ENCODE peak calls at places on chromosomes 7 and 10, in six cellular contexts. S, O, C, I, U and W are unnamed samples.

GRCh38 chr7:132030883-132031282 is 474.5 kb upstream of the PODXL start:
- DNase-seq in C (no peak), U (no peak), O (no peak), I (no peak), S (no peak), W (no peak)

GRCh38 chr7:29429421-29429820 is 134.2 kb upstream of the PRR15 start:
- DNase-seq in U (no peak), O (no peak), I (no peak), S (no peak), C (no peak), W (no peak)

GRCh38 chr7:129906700-129907099 is 46.1 kb downstream of the UBE2H start:
- DNase-seq in C (peak; percentile 77), O (no peak), U (no peak), S (no peak), I (no peak), W (no peak)

GRCh38 chr7:107201795-107202450 is 33.1 kb downstream of the HBP1 start:
- DNase-seq in U (no peak), S (peak; percentile 19), I (peak; percentile 66), C (peak; percentile 27), O (peak; percentile 5), W (peak; percentile 18)

GRCh38 chr10:73206385-73206784 is 38.5 kb downstream of the FAM149B1 start:
- DNase-seq in I (no peak), C (no peak), O (no peak), S (no peak), U (no peak), W (no peak)

GRCh38 chr7:2008101-2008935 is 224.4 kb downstream of the MAD1L1 start:
- DNase-seq in C (no peak), U (no peak), O (no peak), I (no peak), S (no peak), W (no peak)

GRCh38 chr10:17029581-17030271 is 99.9 kb downstream of the CUBN start:
- DNase-seq in C (peak; percentile 45), O (no peak), I (peak; percentile 79), S (no peak), U (no peak), W (no peak)

GRCh38 chr7:91046322-91047088 is 217.7 kb upstream of the FZD1 start:
- DNase-seq in O (no peak), U (no peak), C (no peak), I (no peak), S (no peak), W (no peak)

GRCh38 chr10:132904169-132904813 is 38.1 kb downstream of the CFAP46 start:
- DNase-seq in I (peak; percentile 53), U (no peak), S (no peak), C (peak; percentile 39), O (no peak), W (peak; percentile 70)

GRCh38 chr7:130632111-130632510 is 36.4 kb downstream of the COPG2 start:
- DNase-seq in C (peak; percentile 15), S (no peak), I (no peak), U (no peak), O (no peak), W (no peak)

DNA sequence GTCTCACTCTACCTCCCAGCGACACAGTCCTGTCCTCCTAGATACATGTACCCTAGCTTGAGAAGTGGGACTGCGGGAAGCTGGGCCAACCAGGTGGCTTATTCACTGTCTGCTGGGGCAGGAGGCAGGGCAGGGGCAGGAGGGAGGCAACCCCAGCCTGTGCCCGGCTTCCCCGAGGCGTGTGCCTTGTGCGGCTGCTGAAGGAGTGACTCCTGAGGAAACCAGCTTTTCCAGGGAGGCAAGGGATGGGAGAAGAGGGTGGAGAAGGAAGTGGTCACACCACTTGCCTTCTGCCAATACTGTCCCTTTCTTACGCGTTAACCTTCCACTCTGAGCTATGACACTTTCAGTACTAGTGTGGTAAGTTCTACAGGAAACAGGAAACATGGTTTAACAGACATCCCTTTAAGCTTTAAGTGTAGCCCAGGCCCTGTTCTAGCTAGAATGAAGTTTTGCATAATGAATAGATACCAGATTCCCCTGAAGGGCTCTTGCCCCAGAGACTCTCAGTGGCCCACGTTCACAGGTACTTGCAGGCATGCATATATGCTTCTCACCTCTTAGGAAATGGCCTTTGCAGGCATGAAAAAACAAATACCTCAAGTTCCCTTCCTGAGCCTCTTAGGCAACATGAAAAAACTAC is 40.6 kb downstream of the SYPL1 start:
- DNase-seq in I (no peak), S (no peak), C (no peak), U (peak; percentile 98), O (peak; percentile 58), W (peak; percentile 64)
- TF ChIP-seq POLR2AphosphoS5 in I (no peak), S (no peak), C (no peak), U (peak; percentile 78), O (peak; percentile 77), W (peak; percentile 70)

GRCh38 chr10:80506189-80506575 is 31.5 kb upstream of the SH2D4B start:
- DNase-seq in C (peak; percentile 87), O (no peak), S (no peak), U (no peak), I (no peak), W (no peak)
- TF ChIP-seq POLR2A in C (no peak), O (no peak), S (no peak), U (no peak), I (no peak), W (no peak)

DNA sequence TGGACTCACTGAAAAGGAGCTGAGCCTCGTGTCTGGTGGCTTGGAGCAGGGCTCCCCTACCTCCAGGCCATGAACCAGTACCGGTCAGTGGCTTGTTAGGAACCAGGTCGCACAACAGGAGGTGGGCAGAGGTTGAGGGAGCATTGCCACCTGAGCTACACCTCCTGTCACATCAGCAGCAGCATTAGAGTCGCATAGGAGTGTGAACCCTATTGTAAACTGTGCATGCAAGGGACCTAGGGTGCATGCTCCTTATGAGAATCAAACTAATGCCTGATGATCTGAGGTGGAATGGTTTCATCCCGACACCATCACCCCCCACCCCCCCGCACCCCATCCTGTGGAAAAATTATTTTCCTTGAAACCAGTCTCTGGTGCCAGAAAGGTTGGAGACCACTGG is 50.4 kb downstream of the TSPAN15 start:
- DNase-seq in C (no peak), S (no peak), O (no peak), U (no peak), I (no peak), W (no peak)
- TF ChIP-seq TAF1 in C (no peak), S (no peak), O (no peak), U (no peak), I (no peak), W (no peak)

GRCh38 chr10:122407375-122408125 is 33.0 kb downstream of the PLEKHA1 start:
- DNase-seq in I (no peak), U (no peak), O (no peak), S (no peak), C (no peak), W (no peak)
- TF ChIP-seq POLR2AphosphoS5 in I (no peak), U (no peak), O (no peak), S (no peak), C (no peak), W (no peak)

GRCh38 chr7:116500071-116500853 is 724 bp downstream of the CAV2 start:
- DNase-seq in S (no peak), O (no peak), I (peak; percentile 55), C (no peak), U (no peak), W (no peak)
- TF ChIP-seq POLR2A in S (no peak), O (no peak), I (no peak), C (no peak), U (no peak), W (no peak)

GRCh38 chr7:113710310-113711106 is 208.3 kb downstream of the PPP1R3A start:
- DNase-seq in C (peak; percentile 63), U (peak; percentile 44), I (peak; percentile 59), S (peak; percentile 59), O (peak; percentile 9), W (peak; percentile 6)
- TF ChIP-seq TAF1 in C (no peak), U (no peak), I (no peak), S (no peak), O (no peak), W (no peak)

GRCh38 chr10:3886666-3887251 is 101.8 kb upstream of the KLF6 start:
- DNase-seq in U (no peak), O (no peak), S (no peak), I (no peak), C (peak; percentile 90), W (no peak)
- TF ChIP-seq POLR2AphosphoS5 in U (no peak), O (no peak), S (no peak), I (no peak), C (no peak), W (no peak)

GRCh38 chr10:78029294-78030226 is at the start of gene POLR3A:
- DNase-seq in I (peak; percentile 95), S (peak; percentile 89), C (peak; percentile 93), O (peak; percentile 88), U (peak; percentile 82), W (peak; percentile 74)
- TF ChIP-seq POLR2A in I (peak; percentile 92), S (no peak), C (peak; percentile 73), O (peak; percentile 91), U (peak; percentile 82), W (peak; percentile 82)